ENCODE peak calls at places on chromosomes 12 and 14, in eight cellular contexts. One of them, this sample, is unnamed.

GRCh38 chr12:28367326-28367725 is 177.1 kb downstream of the CCDC91 start:
- DNase-seq in tibial nerve: no peak
- DNase-seq in NB4: no peak
- DNase-seq in esophagus squamous epithelium: no peak
- DNase-seq in HCT116: no peak
- DNase-seq in A549: no peak
- DNase-seq in IMR-90: no peak
- DNase-seq in lower leg skin: no peak
- DNase-seq in this sample: no peak

GRCh38 chr14:69372146-69372545 is 26.0 kb downstream of the ERH start:
- DNase-seq in IMR-90: no peak
- DNase-seq in tibial nerve: no peak
- DNase-seq in NB4: no peak
- DNase-seq in HCT116: no peak
- DNase-seq in A549: no peak
- DNase-seq in lower leg skin: no peak
- DNase-seq in esophagus squamous epithelium: no peak
- DNase-seq in this sample: no peak

GRCh38 chr14:65880507-65880906 is 468.0 kb downstream of the FUT8 start:
- DNase-seq in tibial nerve: no peak
- DNase-seq in NB4: no peak
- DNase-seq in HCT116: no peak
- DNase-seq in lower leg skin: no peak
- DNase-seq in A549: no peak
- DNase-seq in IMR-90: no peak
- DNase-seq in esophagus squamous epithelium: no peak
- DNase-seq in this sample: no peak

GRCh38 chr12:40565029-40565633 is 127.1 kb upstream of the CNTN1 start:
- DNase-seq in NB4: peak
- DNase-seq in tibial nerve: no peak
- DNase-seq in HCT116: no peak
- DNase-seq in esophagus squamous epithelium: no peak
- DNase-seq in IMR-90: no peak
- DNase-seq in A549: no peak
- DNase-seq in lower leg skin: no peak
- DNase-seq in this sample: no peak

GRCh38 chr12:4567073-4567881 is 5.3 kb downstream of the DYRK4 start:
- DNase-seq in esophagus squamous epithelium: no peak
- DNase-seq in A549: no peak
- DNase-seq in HCT116: no peak
- DNase-seq in lower leg skin: no peak
- DNase-seq in NB4: peak
- DNase-seq in IMR-90: no peak
- DNase-seq in tibial nerve: peak
- DNase-seq in this sample: peak

GRCh38 chr12:108798551-108799221 is 58.7 kb downstream of the SSH1 start:
- DNase-seq in A549: no peak
- DNase-seq in IMR-90: peak
- DNase-seq in lower leg skin: no peak
- DNase-seq in NB4: no peak
- DNase-seq in HCT116: no peak
- DNase-seq in tibial nerve: no peak
- DNase-seq in esophagus squamous epithelium: no peak
- DNase-seq in this sample: no peak

GRCh38 chr14:25034803-25035681 is 14.9 kb downstream of the STXBP6 start:
- DNase-seq in esophagus squamous epithelium: no peak
- DNase-seq in IMR-90: no peak
- DNase-seq in lower leg skin: no peak
- DNase-seq in A549: no peak
- DNase-seq in tibial nerve: no peak
- DNase-seq in HCT116: no peak
- DNase-seq in NB4: no peak
- DNase-seq in this sample: no peak

GRCh38 chr12:77392467-77392866 is 327.1 kb upstream of the E2F7 start:
- DNase-seq in lower leg skin: no peak
- DNase-seq in esophagus squamous epithelium: no peak
- DNase-seq in NB4: no peak
- DNase-seq in tibial nerve: no peak
- DNase-seq in HCT116: no peak
- DNase-seq in IMR-90: no peak
- DNase-seq in A549: no peak
- DNase-seq in this sample: no peak

GRCh38 chr12:111444706-111445310 is 39.1 kb downstream of the SH2B3 start:
- DNase-seq in esophagus squamous epithelium: peak
- DNase-seq in HCT116: no peak
- DNase-seq in IMR-90: no peak
- DNase-seq in A549: no peak
- DNase-seq in tibial nerve: peak
- DNase-seq in NB4: peak
- DNase-seq in lower leg skin: peak
- DNase-seq in this sample: no peak

GRCh38 chr12:26360062-26360461 is 164.7 kb downstream of the SSPN start:
- DNase-seq in tibial nerve: peak
- DNase-seq in NB4: no peak
- DNase-seq in A549: no peak
- DNase-seq in HCT116: no peak
- DNase-seq in esophagus squamous epithelium: no peak
- DNase-seq in IMR-90: no peak
- DNase-seq in lower leg skin: no peak
- DNase-seq in this sample: no peak

GRCh38 chr12:48994224-48995060 is 4.7 kb downstream of the DDN start:
- DNase-seq in A549: no peak
- DNase-seq in tibial nerve: no peak
- DNase-seq in lower leg skin: no peak
- DNase-seq in IMR-90: no peak
- DNase-seq in NB4: no peak
- DNase-seq in HCT116: no peak
- DNase-seq in esophagus squamous epithelium: no peak
- DNase-seq in this sample: no peak

GRCh38 chr14:100765991-100766390 is 39.3 kb downstream of the DLK1 start:
- DNase-seq in IMR-90: no peak
- DNase-seq in esophagus squamous epithelium: no peak
- DNase-seq in A549: no peak
- DNase-seq in HCT116: no peak
- DNase-seq in lower leg skin: peak
- DNase-seq in tibial nerve: no peak
- DNase-seq in NB4: no peak
- DNase-seq in this sample: no peak

GRCh38 chr14:104557086-104557485 is 22.5 kb upstream of the C14orf180 start:
- DNase-seq in HCT116: no peak
- DNase-seq in IMR-90: no peak
- DNase-seq in esophagus squamous epithelium: no peak
- DNase-seq in lower leg skin: peak
- DNase-seq in NB4: no peak
- DNase-seq in tibial nerve: no peak
- DNase-seq in A549: no peak
- DNase-seq in this sample: no peak

GRCh38 chr14:96363751-96364336 is 518 bp downstream of the GSKIP start:
- DNase-seq in tibial nerve: peak
- DNase-seq in HCT116: no peak
- DNase-seq in esophagus squamous epithelium: no peak
- DNase-seq in lower leg skin: peak
- DNase-seq in A549: peak
- DNase-seq in IMR-90: peak
- DNase-seq in NB4: peak
- DNase-seq in this sample: peak

GRCh38 chr12:62523619-62524018 is 57.0 kb downstream of the MON2 start:
- DNase-seq in IMR-90: no peak
- DNase-seq in esophagus squamous epithelium: no peak
- DNase-seq in tibial nerve: no peak
- DNase-seq in NB4: no peak
- DNase-seq in HCT116: no peak
- DNase-seq in A549: no peak
- DNase-seq in lower leg skin: no peak
- DNase-seq in this sample: no peak

GRCh38 chr12:44847888-44848770 is 28.0 kb downstream of the NELL2 start:
- DNase-seq in lower leg skin: no peak
- DNase-seq in esophagus squamous epithelium: no peak
- DNase-seq in NB4: no peak
- DNase-seq in A549: no peak
- DNase-seq in HCT116: no peak
- DNase-seq in tibial nerve: no peak
- DNase-seq in IMR-90: no peak
- DNase-seq in this sample: no peak

DNA sequence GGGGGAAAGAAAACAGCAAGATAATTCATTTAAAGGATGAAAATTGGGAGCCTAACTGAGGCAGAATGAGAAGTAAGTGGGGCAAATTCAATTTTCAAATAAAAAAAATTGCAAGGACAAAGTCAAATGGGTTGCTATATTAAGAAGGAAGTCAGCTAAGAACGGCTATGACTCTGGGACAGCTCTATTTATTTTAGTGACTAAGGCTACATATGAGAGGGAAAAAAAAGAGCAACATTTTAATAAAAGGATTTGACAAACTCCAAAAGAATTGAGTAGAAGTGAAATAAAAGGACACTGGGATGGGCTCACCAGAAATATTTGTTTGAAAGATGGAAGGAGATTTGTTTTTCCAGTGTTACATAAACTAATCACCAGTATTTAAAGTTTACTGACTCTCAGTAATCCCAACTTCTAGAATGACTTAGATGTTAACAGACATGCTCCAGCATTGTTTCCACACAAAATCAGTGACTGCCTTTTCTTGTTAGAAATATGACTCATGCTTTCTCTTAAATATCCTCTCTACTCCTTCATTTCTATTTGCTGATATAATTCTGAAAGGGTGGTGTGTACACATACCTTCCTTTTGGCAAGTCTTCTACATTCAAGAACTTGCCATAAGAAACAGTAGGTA is 198.5 kb downstream of the SLC25A21 start:
- DNase-seq in A549: no peak
- DNase-seq in IMR-90: peak
- DNase-seq in lower leg skin: no peak
- DNase-seq in esophagus squamous epithelium: no peak
- DNase-seq in HCT116: no peak
- DNase-seq in tibial nerve: no peak
- DNase-seq in NB4: no peak
- DNase-seq in this sample: no peak
- TF ChIP-seq POLR2A in A549: no peak
- TF ChIP-seq POLR2A in IMR-90: no peak
- TF ChIP-seq POLR2A in lower leg skin: no peak
- TF ChIP-seq POLR2A in esophagus squamous epithelium: no peak
- TF ChIP-seq POLR2A in HCT116: no peak
- TF ChIP-seq POLR2A in tibial nerve: no peak
- TF ChIP-seq POLR2A in NB4: no peak
- TF ChIP-seq POLR2A in this sample: no peak

DNA sequence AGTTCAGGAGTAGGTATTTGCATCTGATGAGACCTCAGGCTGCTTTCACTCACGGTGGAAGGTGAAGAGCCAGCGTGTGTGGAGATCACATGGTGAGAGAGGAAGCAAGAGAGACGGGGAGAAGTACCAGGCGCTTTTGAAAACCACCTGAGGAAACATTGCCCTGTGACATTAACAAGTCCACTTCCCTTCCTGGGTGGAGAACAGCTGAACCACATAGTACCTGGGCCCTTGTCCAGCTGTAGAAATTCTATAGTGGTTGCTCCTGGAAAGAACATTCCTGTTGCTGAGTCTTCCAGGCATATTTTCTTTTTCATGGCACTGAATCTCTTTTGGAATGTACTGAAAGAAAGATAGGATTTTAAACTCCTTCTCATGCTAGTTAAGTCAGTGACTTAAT is 87.3 kb upstream of the RIN3 start:
- DNase-seq in esophagus squamous epithelium: no peak
- DNase-seq in A549: no peak
- DNase-seq in NB4: no peak
- DNase-seq in HCT116: no peak
- DNase-seq in tibial nerve: no peak
- DNase-seq in lower leg skin: no peak
- DNase-seq in IMR-90: peak
- DNase-seq in this sample: no peak
- H3K4me3 ChIP-seq in esophagus squamous epithelium: no peak
- H3K4me3 ChIP-seq in A549: no peak
- H3K4me3 ChIP-seq in NB4: no peak
- H3K4me3 ChIP-seq in HCT116: no peak
- H3K4me3 ChIP-seq in tibial nerve: no peak
- H3K4me3 ChIP-seq in lower leg skin: no peak
- H3K4me3 ChIP-seq in IMR-90: no peak
- H3K4me3 ChIP-seq in this sample: no peak

DNA sequence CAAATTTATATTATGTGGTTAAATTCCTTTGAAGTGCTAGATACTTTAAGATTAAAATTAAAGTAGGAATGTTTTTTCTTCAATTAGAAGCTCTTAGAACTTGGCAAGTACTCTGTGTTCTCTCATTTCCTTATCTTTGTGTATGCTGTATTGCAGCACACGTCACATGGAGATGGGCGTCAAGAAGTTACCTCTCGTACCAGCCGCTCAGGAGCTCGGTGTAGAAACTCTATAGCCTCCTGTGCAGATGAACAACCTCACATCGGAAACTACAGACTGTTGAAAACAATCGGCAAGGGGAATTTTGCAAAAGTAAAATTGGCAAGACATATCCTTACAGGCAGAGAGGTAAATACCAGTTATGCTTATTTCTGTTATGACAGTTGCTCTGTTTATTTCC is 19.7 kb downstream of the MARK3 start:
- DNase-seq in HCT116: no peak
- DNase-seq in tibial nerve: no peak
- DNase-seq in esophagus squamous epithelium: no peak
- DNase-seq in A549: no peak
- DNase-seq in NB4: no peak
- DNase-seq in lower leg skin: no peak
- DNase-seq in IMR-90: no peak
- DNase-seq in this sample: no peak
- TF ChIP-seq POLR2A in HCT116: no peak
- TF ChIP-seq POLR2A in tibial nerve: no peak
- TF ChIP-seq POLR2A in esophagus squamous epithelium: no peak
- TF ChIP-seq POLR2A in A549: no peak
- TF ChIP-seq POLR2A in NB4: no peak
- TF ChIP-seq POLR2A in lower leg skin: no peak
- TF ChIP-seq POLR2A in IMR-90: no peak
- TF ChIP-seq POLR2A in this sample: no peak

GRCh38 chr12:50985322-50985721 is 33.0 kb downstream of the HIGD1C start:
- DNase-seq in tibial nerve: peak
- DNase-seq in A549: no peak
- DNase-seq in lower leg skin: no peak
- DNase-seq in HCT116: peak
- DNase-seq in esophagus squamous epithelium: no peak
- DNase-seq in NB4: no peak
- DNase-seq in IMR-90: peak
- DNase-seq in this sample: no peak

GRCh38 chr12:50981319-50982239 is 29.2 kb downstream of the HIGD1C start:
- DNase-seq in lower leg skin: no peak
- DNase-seq in A549: no peak
- DNase-seq in esophagus squamous epithelium: no peak
- DNase-seq in NB4: no peak
- DNase-seq in HCT116: no peak
- DNase-seq in tibial nerve: no peak
- DNase-seq in IMR-90: no peak
- DNase-seq in this sample: no peak

GRCh38 chr12:50979369-50980052 is 27.2 kb downstream of the HIGD1C start:
- DNase-seq in tibial nerve: no peak
- DNase-seq in NB4: no peak
- DNase-seq in A549: no peak
- DNase-seq in esophagus squamous epithelium: no peak
- DNase-seq in HCT116: no peak
- DNase-seq in lower leg skin: no peak
- DNase-seq in IMR-90: no peak
- DNase-seq in this sample: no peak

GRCh38 chr12:50984899-50985298 is 32.6 kb downstream of the HIGD1C start:
- DNase-seq in HCT116: no peak
- DNase-seq in esophagus squamous epithelium: no peak
- DNase-seq in IMR-90: peak
- DNase-seq in lower leg skin: no peak
- DNase-seq in A549: no peak
- DNase-seq in tibial nerve: no peak
- DNase-seq in NB4: no peak
- DNase-seq in this sample: no peak

GRCh38 chr12:50980545-50980944 is 28.2 kb downstream of the HIGD1C start:
- DNase-seq in A549: no peak
- DNase-seq in esophagus squamous epithelium: no peak
- DNase-seq in tibial nerve: no peak
- DNase-seq in IMR-90: no peak
- DNase-seq in HCT116: no peak
- DNase-seq in NB4: no peak
- DNase-seq in lower leg skin: no peak
- DNase-seq in this sample: no peak
- H3K4me3 ChIP-seq in A549: no peak
- H3K4me3 ChIP-seq in esophagus squamous epithelium: no peak
- H3K4me3 ChIP-seq in tibial nerve: no peak
- H3K4me3 ChIP-seq in IMR-90: no peak
- H3K4me3 ChIP-seq in HCT116: no peak
- H3K4me3 ChIP-seq in NB4: no peak
- H3K4me3 ChIP-seq in lower leg skin: no peak
- H3K4me3 ChIP-seq in this sample: no peak